ENCODE peak calls at places on chromosomes 12 and 14, in eight cellular contexts. One of them, this sample, is unnamed.

GRCh38 chr14:99821519-99822165 is 28.4 kb downstream of the EML1 start:
- DNase-seq in WTC11: no peak
- DNase-seq in NB4: peak
- DNase-seq in fibroblast of lung: peak
- DNase-seq in RWPE1: no peak
- DNase-seq in Caco-2: no peak
- DNase-seq in progenitor cell of endocrine pancreas: no peak
- DNase-seq in endothelial cell: no peak
- DNase-seq in this sample: peak

GRCh38 chr14:20620798-20621478 is 20.6 kb downstream of the OR6S1 start:
- DNase-seq in WTC11: no peak
- DNase-seq in NB4: no peak
- DNase-seq in fibroblast of lung: no peak
- DNase-seq in RWPE1: no peak
- DNase-seq in Caco-2: peak
- DNase-seq in progenitor cell of endocrine pancreas: no peak
- DNase-seq in endothelial cell: no peak
- DNase-seq in this sample: peak

GRCh38 chr12:123660328-123660727 is 10.6 kb upstream of the TCTN2 start:
- DNase-seq in WTC11: no peak
- DNase-seq in NB4: no peak
- DNase-seq in fibroblast of lung: peak
- DNase-seq in RWPE1: peak
- DNase-seq in Caco-2: no peak
- DNase-seq in progenitor cell of endocrine pancreas: no peak
- DNase-seq in endothelial cell: no peak
- DNase-seq in this sample: peak

GRCh38 chr12:64428956-64429355 is 23.0 kb upstream of the TBK1 start:
- DNase-seq in WTC11: no peak
- DNase-seq in NB4: no peak
- DNase-seq in fibroblast of lung: no peak
- DNase-seq in RWPE1: no peak
- DNase-seq in Caco-2: no peak
- DNase-seq in progenitor cell of endocrine pancreas: no peak
- DNase-seq in endothelial cell: no peak
- DNase-seq in this sample: no peak

GRCh38 chr14:74955229-74955999 is at the start of gene PGF:
- DNase-seq in WTC11: peak
- DNase-seq in NB4: peak
- DNase-seq in fibroblast of lung: peak
- DNase-seq in RWPE1: peak
- DNase-seq in Caco-2: peak
- DNase-seq in progenitor cell of endocrine pancreas: peak
- DNase-seq in endothelial cell: peak
- DNase-seq in this sample: peak

GRCh38 chr14:93084402-93084801 is 31.3 kb downstream of the ITPK1 start:
- DNase-seq in WTC11: no peak
- DNase-seq in NB4: no peak
- DNase-seq in fibroblast of lung: no peak
- DNase-seq in RWPE1: no peak
- DNase-seq in Caco-2: no peak
- DNase-seq in progenitor cell of endocrine pancreas: no peak
- DNase-seq in endothelial cell: no peak
- DNase-seq in this sample: no peak

GRCh38 chr12:12585115-12585862 is 22.6 kb upstream of the DUSP16 start:
- DNase-seq in WTC11: no peak
- DNase-seq in NB4: no peak
- DNase-seq in fibroblast of lung: peak
- DNase-seq in RWPE1: no peak
- DNase-seq in Caco-2: peak
- DNase-seq in progenitor cell of endocrine pancreas: no peak
- DNase-seq in endothelial cell: peak
- DNase-seq in this sample: peak

GRCh38 chr14:70755655-70756054 is 53.7 kb downstream of the MAP3K9 start:
- DNase-seq in WTC11: no peak
- DNase-seq in NB4: no peak
- DNase-seq in fibroblast of lung: peak
- DNase-seq in RWPE1: peak
- DNase-seq in Caco-2: no peak
- DNase-seq in progenitor cell of endocrine pancreas: no peak
- DNase-seq in endothelial cell: no peak
- DNase-seq in this sample: peak

GRCh38 chr14:32607399-32607798 is 278.3 kb downstream of the AKAP6 start:
- DNase-seq in WTC11: no peak
- DNase-seq in NB4: no peak
- DNase-seq in fibroblast of lung: peak
- DNase-seq in RWPE1: no peak
- DNase-seq in Caco-2: no peak
- DNase-seq in progenitor cell of endocrine pancreas: no peak
- DNase-seq in endothelial cell: no peak
- DNase-seq in this sample: no peak

GRCh38 chr12:31736472-31736871 is 7.7 kb upstream of the AMN1 start:
- DNase-seq in WTC11: no peak
- DNase-seq in NB4: peak
- DNase-seq in fibroblast of lung: peak
- DNase-seq in RWPE1: no peak
- DNase-seq in Caco-2: no peak
- DNase-seq in progenitor cell of endocrine pancreas: no peak
- DNase-seq in endothelial cell: no peak
- DNase-seq in this sample: no peak

GRCh38 chr14:62983821-62984220 is 61.4 kb downstream of the KCNH5 start:
- DNase-seq in WTC11: no peak
- DNase-seq in NB4: no peak
- DNase-seq in fibroblast of lung: no peak
- DNase-seq in RWPE1: no peak
- DNase-seq in Caco-2: no peak
- DNase-seq in progenitor cell of endocrine pancreas: no peak
- DNase-seq in endothelial cell: no peak
- DNase-seq in this sample: no peak

GRCh38 chr12:104462931-104463339 is 6.2 kb downstream of the CHST11 start:
- DNase-seq in WTC11: no peak
- DNase-seq in NB4: peak
- DNase-seq in fibroblast of lung: no peak
- DNase-seq in RWPE1: no peak
- DNase-seq in Caco-2: no peak
- DNase-seq in progenitor cell of endocrine pancreas: no peak
- DNase-seq in endothelial cell: no peak
- DNase-seq in this sample: no peak

GRCh38 chr12:127162902-127163301 is 1104.1 kb upstream of the TMEM132C start:
- DNase-seq in WTC11: no peak
- DNase-seq in NB4: peak
- DNase-seq in fibroblast of lung: peak
- DNase-seq in RWPE1: peak
- DNase-seq in Caco-2: no peak
- DNase-seq in progenitor cell of endocrine pancreas: no peak
- DNase-seq in endothelial cell: no peak
- DNase-seq in this sample: peak

GRCh38 chr14:61469771-61470170 is 148.4 kb downstream of the PRKCH start:
- DNase-seq in WTC11: no peak
- DNase-seq in NB4: no peak
- DNase-seq in fibroblast of lung: no peak
- DNase-seq in RWPE1: no peak
- DNase-seq in Caco-2: no peak
- DNase-seq in progenitor cell of endocrine pancreas: no peak
- DNase-seq in endothelial cell: no peak
- DNase-seq in this sample: no peak

GRCh38 chr12:117540011-117540410 is 178.6 kb upstream of the NOS1 start:
- DNase-seq in WTC11: no peak
- DNase-seq in NB4: no peak
- DNase-seq in fibroblast of lung: no peak
- DNase-seq in RWPE1: no peak
- DNase-seq in Caco-2: no peak
- DNase-seq in progenitor cell of endocrine pancreas: no peak
- DNase-seq in endothelial cell: no peak
- DNase-seq in this sample: no peak

GRCh38 chr12:54882074-54882473 is 27.8 kb downstream of the MUCL1 start:
- DNase-seq in WTC11: no peak
- DNase-seq in NB4: peak
- DNase-seq in fibroblast of lung: no peak
- DNase-seq in RWPE1: no peak
- DNase-seq in Caco-2: no peak
- DNase-seq in progenitor cell of endocrine pancreas: no peak
- DNase-seq in endothelial cell: no peak
- DNase-seq in this sample: no peak

GRCh38 chr14:81517798-81518398 is 15.8 kb downstream of the SEL1L start:
- DNase-seq in WTC11: no peak
- DNase-seq in NB4: no peak
- DNase-seq in fibroblast of lung: peak
- DNase-seq in RWPE1: no peak
- DNase-seq in Caco-2: no peak
- DNase-seq in progenitor cell of endocrine pancreas: no peak
- DNase-seq in endothelial cell: no peak
- DNase-seq in this sample: no peak

DNA sequence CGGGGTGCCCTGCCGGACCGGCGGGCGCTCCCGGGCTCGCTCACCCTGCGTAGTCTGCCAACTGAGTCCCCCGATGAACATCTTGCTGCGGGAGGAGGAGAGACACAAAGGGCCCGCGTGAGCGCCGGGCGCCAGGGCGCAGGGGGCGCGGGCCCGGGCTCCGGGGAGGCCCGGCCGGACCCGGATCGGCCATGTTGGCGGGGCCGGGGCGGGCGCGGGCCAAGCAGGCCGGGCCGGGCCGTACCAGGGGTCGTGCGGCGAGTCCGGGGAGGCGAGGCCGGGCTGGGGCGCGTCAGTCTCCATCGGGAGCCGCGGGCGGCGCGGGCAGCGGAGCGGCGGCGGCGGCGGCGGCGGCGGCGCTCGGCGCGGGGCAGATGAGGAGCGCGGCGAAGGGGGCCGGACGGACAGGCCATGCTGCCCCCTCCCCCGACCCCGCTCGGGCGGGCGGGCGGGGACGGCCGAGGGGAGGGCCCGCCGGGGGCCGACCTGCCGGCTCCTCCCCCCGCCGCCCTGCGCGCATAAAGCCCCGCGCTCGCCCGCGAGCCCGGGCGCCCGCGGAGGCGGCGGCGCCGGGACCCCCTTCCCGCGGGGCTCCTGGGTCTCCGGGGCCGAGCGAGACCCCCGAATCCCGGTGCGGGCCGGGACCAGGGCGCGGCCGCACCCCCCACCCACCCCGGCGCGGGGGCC is at the start of gene MSI1:
- DNase-seq in WTC11: peak
- DNase-seq in NB4: no peak
- DNase-seq in fibroblast of lung: no peak
- DNase-seq in RWPE1: no peak
- DNase-seq in Caco-2: peak
- DNase-seq in progenitor cell of endocrine pancreas: no peak
- DNase-seq in endothelial cell: no peak
- DNase-seq in this sample: no peak
- TF ChIP-seq CTCF in WTC11: no peak
- TF ChIP-seq CTCF in NB4: no peak
- TF ChIP-seq CTCF in fibroblast of lung: no peak
- TF ChIP-seq CTCF in RWPE1: no peak
- TF ChIP-seq CTCF in Caco-2: no peak
- TF ChIP-seq CTCF in progenitor cell of endocrine pancreas: no peak
- TF ChIP-seq CTCF in endothelial cell: no peak
- TF ChIP-seq CTCF in this sample: no peak

GRCh38 chr14:52071675-52072074 is 2.8 kb upstream of the NID2 start:
- DNase-seq in WTC11: no peak
- DNase-seq in NB4: peak
- DNase-seq in fibroblast of lung: no peak
- DNase-seq in RWPE1: no peak
- DNase-seq in Caco-2: peak
- DNase-seq in progenitor cell of endocrine pancreas: no peak
- DNase-seq in endothelial cell: no peak
- DNase-seq in this sample: no peak
- TF ChIP-seq CTCF in WTC11: no peak
- TF ChIP-seq CTCF in NB4: no peak
- TF ChIP-seq CTCF in fibroblast of lung: no peak
- TF ChIP-seq CTCF in RWPE1: no peak
- TF ChIP-seq CTCF in Caco-2: no peak
- TF ChIP-seq CTCF in progenitor cell of endocrine pancreas: peak
- TF ChIP-seq CTCF in endothelial cell: no peak
- TF ChIP-seq CTCF in this sample: no peak

GRCh38 chr12:71685961-71686657 is at the start of gene TMEM19:
- DNase-seq in WTC11: peak
- DNase-seq in NB4: peak
- DNase-seq in fibroblast of lung: peak
- DNase-seq in RWPE1: peak
- DNase-seq in Caco-2: peak
- DNase-seq in progenitor cell of endocrine pancreas: peak
- DNase-seq in endothelial cell: peak
- DNase-seq in this sample: peak
- TF ChIP-seq CTCF in WTC11: no peak
- TF ChIP-seq CTCF in NB4: peak
- TF ChIP-seq CTCF in fibroblast of lung: peak
- TF ChIP-seq CTCF in RWPE1: peak
- TF ChIP-seq CTCF in Caco-2: peak
- TF ChIP-seq CTCF in progenitor cell of endocrine pancreas: peak
- TF ChIP-seq CTCF in endothelial cell: no peak
- TF ChIP-seq CTCF in this sample: peak

DNA sequence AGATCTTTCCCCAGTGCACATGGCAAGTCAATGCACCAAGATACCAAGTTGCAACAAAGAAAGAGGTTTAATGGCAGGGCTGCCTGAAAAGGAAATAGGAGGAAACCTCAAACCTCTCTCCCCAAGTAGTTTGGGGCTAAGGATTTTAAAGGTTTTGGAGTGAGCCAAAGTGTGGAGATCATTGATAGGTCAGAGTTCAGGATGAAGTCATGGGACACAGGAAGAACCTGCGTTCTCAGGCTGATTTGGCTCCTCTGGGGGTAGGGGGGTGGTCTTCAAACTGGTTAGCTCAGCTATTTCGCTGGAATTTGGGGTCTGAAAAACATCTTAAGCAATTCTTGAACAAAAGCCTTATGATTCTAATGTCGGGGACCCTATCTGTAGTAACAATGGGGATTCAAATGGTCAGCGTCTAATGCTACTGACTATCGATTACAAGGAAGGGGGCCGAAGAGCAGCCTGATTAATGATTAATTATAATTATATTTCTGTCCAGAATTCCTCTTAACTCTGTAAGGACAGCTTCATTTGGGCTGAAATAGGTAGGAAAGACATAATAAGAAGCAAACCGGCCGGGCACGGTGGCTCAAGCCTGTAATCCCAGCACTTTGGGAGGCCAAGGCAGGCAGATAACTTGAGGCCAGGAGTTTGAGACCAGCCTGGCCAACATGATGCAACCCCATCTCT is 31.4 kb downstream of the AICDA start:
- DNase-seq in WTC11: no peak
- DNase-seq in NB4: peak
- DNase-seq in fibroblast of lung: no peak
- DNase-seq in RWPE1: no peak
- DNase-seq in Caco-2: no peak
- DNase-seq in progenitor cell of endocrine pancreas: no peak
- DNase-seq in endothelial cell: no peak
- DNase-seq in this sample: no peak
- TF ChIP-seq CTCF in WTC11: no peak
- TF ChIP-seq CTCF in NB4: no peak
- TF ChIP-seq CTCF in fibroblast of lung: no peak
- TF ChIP-seq CTCF in RWPE1: no peak
- TF ChIP-seq CTCF in Caco-2: no peak
- TF ChIP-seq CTCF in progenitor cell of endocrine pancreas: no peak
- TF ChIP-seq CTCF in endothelial cell: no peak
- TF ChIP-seq CTCF in this sample: no peak

This sample was measured in MCF 10A.